ENCODE peak calls at places on chromosomes 12 and 14, in eight cellular contexts. T, N, K, A, I, G, H and U are unnamed samples.

GRCh38 chr12:123223241-123223668 is 9.7 kb downstream of the MPHOSPH9 start:
- DNase-seq in T (no peak), N (peak), K (no peak), A (no peak), I (no peak), G (no peak), H (no peak), U (no peak)

GRCh38 chr12:132723764-132724140 is 13.1 kb downstream of the PGAM5 start:
- DNase-seq in T (no peak), N (no peak), K (no peak), A (no peak), I (no peak), G (no peak), H (no peak), U (no peak)

GRCh38 chr12:27534060-27534764 is 10.2 kb downstream of the PPFIBP1 start:
- DNase-seq in T (no peak), N (no peak), K (no peak), A (no peak), I (no peak), G (no peak), H (no peak), U (no peak)

GRCh38 chr14:92883066-92883465 is 39.9 kb upstream of the CHGA start:
- DNase-seq in T (no peak), N (no peak), K (no peak), A (no peak), I (no peak), G (no peak), H (no peak), U (no peak)

GRCh38 chr12:12726543-12727093 is 9.4 kb downstream of the CDKN1B start:
- DNase-seq in T (no peak), N (no peak), K (no peak), A (no peak), I (no peak), G (no peak), H (no peak), U (no peak)

GRCh38 chr12:45468751-45469615 is 253.1 kb downstream of the ANO6 start:
- DNase-seq in T (no peak), N (no peak), K (no peak), A (no peak), I (no peak), G (no peak), H (no peak), U (no peak)

GRCh38 chr12:49580572-49581535 is 12.9 kb upstream of the MCRS1 start:
- DNase-seq in T (peak), N (no peak), K (peak), A (peak), I (peak), G (peak), H (peak), U (peak)

GRCh38 chr12:108832730-108833354 is 24.5 kb downstream of the SSH1 start:
- DNase-seq in T (no peak), N (no peak), K (no peak), A (no peak), I (peak), G (no peak), H (peak), U (no peak)

GRCh38 chr12:103673487-103673886 is 86.4 kb downstream of the STAB2 start:
- DNase-seq in T (no peak), N (no peak), K (no peak), A (no peak), I (no peak), G (no peak), H (no peak), U (no peak)

GRCh38 chr12:93943766-93944165 is 204.6 kb upstream of the PLXNC1 start:
- DNase-seq in T (no peak), N (no peak), K (no peak), A (no peak), I (peak), G (peak), H (no peak), U (no peak)